ENCODE peak calls at places on chromosomes 6 and 20, in eight cellular contexts. R, Z, J, P, O, U, T and G are unnamed samples. For H3K27me3, the result is how much of the 10 kb centered on the place peaks cover.

GRCh38 chr6:116016846-116017545 is 43.7 kb downstream of the FRK start:
- DNase-seq in R (no peak), Z (peak), J (no peak), P (no peak), O (no peak), U (no peak), T (no peak), G (no peak)

GRCh38 chr6:34462561-34462971 is 3.3 kb upstream of the PACSIN1 start:
- DNase-seq in R (peak), Z (no peak), J (peak), P (peak), O (no peak), U (peak), T (no peak), G (no peak)

GRCh38 chr20:46375771-46376170 is 30.6 kb downstream of the ELMO2 start:
- DNase-seq in R (no peak), Z (peak), J (no peak), P (no peak), O (no peak), U (no peak), T (no peak), G (no peak)

GRCh38 chr6:156988276-156989158 is 211.3 kb downstream of the ARID1B start:
- DNase-seq in R (no peak), Z (no peak), J (no peak), P (no peak), O (no peak), U (no peak), T (no peak), G (no peak)

GRCh38 chr6:116511424-116512131 is at the start of gene CALHM5:
- DNase-seq in R (peak), Z (peak), J (no peak), P (peak), O (peak), U (no peak), T (peak), G (no peak)

GRCh38 chr6:149129401-149130077 is 188.0 kb upstream of the TAB2 start:
- DNase-seq in R (peak), Z (peak), J (no peak), P (no peak), O (no peak), U (no peak), T (no peak), G (no peak)

GRCh38 chr20:33704197-33704924 is 15.7 kb downstream of the PXMP4 start:
- DNase-seq in R (no peak), Z (no peak), J (no peak), P (no peak), O (no peak), U (no peak), T (no peak), G (no peak)

GRCh38 chr20:43752051-43752360 is 25.2 kb upstream of the GTSF1L start:
- DNase-seq in R (no peak), Z (no peak), J (no peak), P (no peak), O (no peak), U (no peak), T (no peak), G (no peak)

GRCh38 chr6:101830501-101831031 is 437.1 kb downstream of the GRIK2 start:
- DNase-seq in R (no peak), Z (peak), J (no peak), P (no peak), O (no peak), U (no peak), T (no peak), G (no peak)

GRCh38 chr6:68635706-68636513 is 828 bp downstream of the ADGRB3 start:
- DNase-seq in R (peak), Z (no peak), J (peak), P (no peak), O (peak), U (no peak), T (peak), G (no peak)

GRCh38 chr6:21494505-21494904 is 99.0 kb upstream of the SOX4 start:
- DNase-seq in R (no peak), Z (no peak), J (no peak), P (no peak), O (no peak), U (no peak), T (no peak), G (no peak)

GRCh38 chr6:138550346-138550767 is 51.1 kb upstream of the NHSL1 start:
- DNase-seq in R (peak), Z (no peak), J (no peak), P (no peak), O (no peak), U (no peak), T (no peak), G (no peak)

GRCh38 chr20:56957737-56958553 is 308.5 kb downstream of the BMP7 start:
- DNase-seq in R (no peak), Z (no peak), J (no peak), P (no peak), O (no peak), U (no peak), T (no peak), G (no peak)

GRCh38 chr6:100464910-100465700 is at the start of gene SIM1:
- DNase-seq in R (peak), Z (peak), J (peak), P (no peak), O (no peak), U (no peak), T (no peak), G (no peak)

GRCh38 chr20:54624701-54625472 is 149.5 kb downstream of the DOK5 start:
- DNase-seq in R (no peak), Z (peak), J (no peak), P (no peak), O (no peak), U (no peak), T (no peak), G (no peak)

GRCh38 chr20:17749979-17750721 is 50.4 kb downstream of the BANF2 start:
- DNase-seq in R (peak), Z (peak), J (peak), P (no peak), O (peak), U (peak), T (no peak), G (no peak)

GRCh38 chr6:3884007-3884745 is 35.0 kb downstream of the FAM50B start:
- DNase-seq in R (no peak), Z (peak), J (no peak), P (no peak), O (no peak), U (no peak), T (no peak), G (no peak)

GRCh38 chr6:27374824-27375612 is 13.5 kb upstream of the ZNF391 start:
- DNase-seq in R (peak), Z (peak), J (peak), P (peak), O (peak), U (peak), T (peak), G (no peak)

GRCh38 chr6:149699150-149699549 is 18.8 kb downstream of the LATS1 start:
- DNase-seq in R (no peak), Z (no peak), J (no peak), P (no peak), O (no peak), U (no peak), T (no peak), G (no peak)

GRCh38 chr6:45698046-45698445 is 317.6 kb downstream of the CLIC5 start:
- DNase-seq in R (no peak), Z (no peak), J (no peak), P (no peak), O (no peak), U (no peak), T (no peak), G (peak)

GRCh38 chr6:2940010-2940850 is 31.1 kb downstream of the SERPINB6 start:
- DNase-seq in R (no peak), Z (no peak), J (no peak), P (no peak), O (no peak), U (peak), T (no peak), G (peak)

GRCh38 chr6:167906899-167907298 is 80.2 kb downstream of the AFDN start:
- DNase-seq in R (peak), Z (no peak), J (peak), P (no peak), O (peak), U (peak), T (no peak), G (no peak)
- TF ChIP-seq POLR2A in R (no peak), Z (no peak), J (no peak), P (no peak), O (no peak), U (no peak), T (no peak), G (no peak)

DNA sequence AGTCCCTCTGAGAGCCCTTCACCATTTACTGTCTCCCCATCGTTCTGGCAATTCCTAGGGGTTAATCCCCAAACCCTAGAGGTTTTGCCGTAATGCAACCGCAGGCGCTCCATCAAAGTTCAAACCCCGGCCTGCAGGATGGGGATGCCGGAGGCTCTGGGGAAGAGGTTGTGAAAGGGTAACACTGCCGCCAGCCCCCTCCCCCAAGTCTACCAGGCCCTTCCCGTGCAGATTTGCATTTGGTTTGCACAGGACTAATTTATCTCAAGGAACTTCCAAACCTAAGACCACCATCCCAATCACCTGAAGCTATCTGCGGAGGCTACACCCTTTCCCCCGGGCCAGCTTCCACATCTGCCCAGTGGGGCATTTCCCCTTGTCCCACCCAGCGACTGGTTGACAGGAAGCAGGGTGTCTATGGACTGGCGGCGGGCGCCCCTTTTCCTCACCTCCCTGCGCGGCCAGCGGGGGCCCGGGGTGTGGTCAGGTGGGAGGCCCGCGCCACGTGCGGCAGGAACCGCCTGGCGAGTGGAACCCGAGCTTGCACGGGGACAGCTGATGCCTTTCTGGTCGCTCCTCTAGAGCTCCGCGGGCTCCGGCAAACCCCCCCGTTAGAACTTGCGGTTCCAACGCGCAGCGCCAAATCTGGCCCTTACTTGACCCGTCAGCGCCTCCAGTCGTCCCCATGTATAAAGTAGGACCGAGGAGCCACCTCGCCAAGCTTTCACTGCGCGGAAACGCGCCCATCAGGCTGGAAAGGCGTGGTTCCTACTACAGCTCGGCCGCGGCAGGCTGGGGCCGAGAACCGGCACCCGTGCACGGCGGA is 9.4 kb upstream of the SLC4A11 start:
- DNase-seq in R (peak), Z (no peak), J (no peak), P (no peak), O (no peak), U (peak), T (no peak), G (no peak)
- TF ChIP-seq CTCF in R (no peak), Z (no peak), J (no peak), P (no peak), O (no peak), U (no peak), T (no peak), G (no peak)

GRCh38 chr6:119716668-119717270 is 367.2 kb upstream of the MAN1A1 start:
- DNase-seq in R (no peak), Z (no peak), J (no peak), P (no peak), O (no peak), U (no peak), T (no peak), G (no peak)
- H3K27me3 ChIP-seq in R (under half), Z (under half), J (under half), P (under half), O (under half), U (under half), T (under half), G (under half)

GRCh38 chr20:62793757-62794006 is 2.6 kb upstream of the MRGBP start:
- DNase-seq in R (no peak), Z (no peak), J (no peak), P (no peak), O (no peak), U (no peak), T (no peak), G (no peak)

GRCh38 chr20:62794007-62794724 is 2.1 kb upstream of the MRGBP start:
- DNase-seq in R (peak), Z (peak), J (peak), P (peak), O (peak), U (peak), T (peak), G (no peak)

GRCh38 chr20:62792940-62793756 is 3.1 kb upstream of the MRGBP start:
- DNase-seq in R (no peak), Z (no peak), J (no peak), P (no peak), O (no peak), U (no peak), T (peak), G (no peak)

GRCh38 chr20:62796699-62797491 is 622 bp downstream of the MRGBP start:
- DNase-seq in R (no peak), Z (no peak), J (peak), P (no peak), O (no peak), U (no peak), T (peak), G (no peak)

GRCh38 chr20:62795023-62795761 is 1.1 kb upstream of the MRGBP start:
- DNase-seq in R (peak), Z (peak), J (peak), P (no peak), O (no peak), U (no peak), T (peak), G (no peak)
- TF ChIP-seq POLR2A in R (no peak), Z (no peak), J (peak), P (peak), O (peak), U (no peak), T (no peak), G (no peak)

GRCh38 chr6:13383280-13384163 is 55.2 kb upstream of the TBC1D7 start:
- DNase-seq in R (no peak), Z (peak), J (no peak), P (no peak), O (no peak), U (no peak), T (no peak), G (no peak)
- TF ChIP-seq CTCF in R (peak), Z (peak), J (no peak), P (no peak), O (no peak), U (no peak), T (no peak), G (no peak)

DNA sequence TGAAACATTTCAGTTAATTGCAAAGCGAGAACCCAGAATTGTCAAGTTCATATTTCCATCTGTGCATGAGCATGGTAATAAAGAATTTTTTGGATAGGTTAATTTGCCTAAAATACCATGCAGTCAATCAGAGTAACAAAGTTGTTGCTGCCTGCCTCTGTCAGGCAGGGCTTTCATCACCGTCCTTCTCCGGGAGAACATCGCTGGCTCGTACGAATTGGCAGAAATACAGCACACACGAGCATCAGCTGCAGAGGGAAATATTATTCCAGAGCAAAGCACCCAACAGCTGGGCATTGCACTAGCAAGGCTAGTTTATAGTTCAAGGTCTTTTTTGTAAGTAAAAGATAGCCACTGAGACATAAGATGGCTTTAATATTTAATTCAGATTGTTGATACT is 369.3 kb downstream of the CDH4 start:
- DNase-seq in R (no peak), Z (no peak), J (no peak), P (no peak), O (no peak), U (no peak), T (no peak), G (no peak)
- H3K27me3 ChIP-seq in R (under half), Z (under half), J (under half), P (under half), O (under half), U (under half), T (under half), G (under half)